ENCODE peak calls at places on chromosomes 11 and 22, in nine cellular contexts. D is heart right ventricle, W is lower lobe of right lung, E is mesenchymal stem cell, O is ovary, Z is kidney epithelial cell, T is GM23248, F is WERI-Rb-1, X is left ventricle myocardium inferior. K is an unnamed sample. For H3K27me3, the result is how much of the 10 kb centered on the place peaks cover.

GRCh38 chr11:12461516-12461915 is 84.1 kb downstream of the PARVA start:
- DNase-seq in D (no peak), W (no peak), E (no peak), O (no peak), Z (no peak), T (no peak), F (no peak), X (no peak), K (no peak)

GRCh38 chr11:47766363-47767227 is 546 bp downstream of the FNBP4 start:
- DNase-seq in D (peak), W (peak), E (peak), O (peak), Z (no peak), T (peak), F (peak), X (peak), K (no peak)

GRCh38 chr22:49760280-49760629 is 67.4 kb downstream of the BRD1 start:
- DNase-seq in D (no peak), W (no peak), E (no peak), O (no peak), Z (no peak), T (no peak), F (peak), X (peak), K (no peak)

GRCh38 chr22:46737105-46737975 is 712 bp downstream of the CERK start:
- DNase-seq in D (no peak), W (no peak), E (peak), O (peak), Z (no peak), T (peak), F (peak), X (peak), K (peak)

GRCh38 chr22:35178446-35178845 is 78.8 kb upstream of the HMGXB4 start:
- DNase-seq in D (no peak), W (no peak), E (no peak), O (no peak), Z (no peak), T (no peak), F (no peak), X (no peak), K (no peak)

GRCh38 chr11:15901046-15901445 is 455.3 kb downstream of the SOX6 start:
- DNase-seq in D (peak), W (no peak), E (no peak), O (no peak), Z (no peak), T (no peak), F (peak), X (no peak), K (no peak)

GRCh38 chr11:118277312-118277711 is 13.2 kb upstream of the MPZL2 start:
- DNase-seq in D (no peak), W (no peak), E (no peak), O (no peak), Z (peak), T (peak), F (no peak), X (no peak), K (no peak)

GRCh38 chr11:129115652-129116585 is 76.2 kb downstream of the ARHGAP32 start:
- DNase-seq in D (no peak), W (no peak), E (peak), O (no peak), Z (peak), T (peak), F (no peak), X (no peak), K (no peak)

GRCh38 chr22:49671331-49672012 is 156.2 kb downstream of the BRD1 start:
- DNase-seq in D (no peak), W (peak), E (no peak), O (no peak), Z (no peak), T (no peak), F (no peak), X (no peak), K (peak)

GRCh38 chr22:37784829-37785495 is 22.8 kb upstream of the GCAT start:
- DNase-seq in D (no peak), W (peak), E (no peak), O (no peak), Z (no peak), T (no peak), F (peak), X (no peak), K (peak)

GRCh38 chr11:47524200-47524874 is 28.6 kb downstream of the CELF1 start:
- DNase-seq in D (peak), W (no peak), E (peak), O (no peak), Z (no peak), T (peak), F (no peak), X (peak), K (peak)

GRCh38 chr11:32385998-32386397 is 49.3 kb downstream of the WT1 start:
- DNase-seq in D (peak), W (no peak), E (peak), O (peak), Z (no peak), T (peak), F (peak), X (no peak), K (peak)

GRCh38 chr22:40258463-40259046 is 80.8 kb downstream of the TNRC6B start:
- DNase-seq in D (no peak), W (no peak), E (peak), O (no peak), Z (peak), T (peak), F (no peak), X (no peak), K (no peak)
- H3K27me3 ChIP-seq in D (under half), W (under half), E (under half), O (under half), Z (under half), T (under half), F (under half), X (under half), K (under half)

DNA sequence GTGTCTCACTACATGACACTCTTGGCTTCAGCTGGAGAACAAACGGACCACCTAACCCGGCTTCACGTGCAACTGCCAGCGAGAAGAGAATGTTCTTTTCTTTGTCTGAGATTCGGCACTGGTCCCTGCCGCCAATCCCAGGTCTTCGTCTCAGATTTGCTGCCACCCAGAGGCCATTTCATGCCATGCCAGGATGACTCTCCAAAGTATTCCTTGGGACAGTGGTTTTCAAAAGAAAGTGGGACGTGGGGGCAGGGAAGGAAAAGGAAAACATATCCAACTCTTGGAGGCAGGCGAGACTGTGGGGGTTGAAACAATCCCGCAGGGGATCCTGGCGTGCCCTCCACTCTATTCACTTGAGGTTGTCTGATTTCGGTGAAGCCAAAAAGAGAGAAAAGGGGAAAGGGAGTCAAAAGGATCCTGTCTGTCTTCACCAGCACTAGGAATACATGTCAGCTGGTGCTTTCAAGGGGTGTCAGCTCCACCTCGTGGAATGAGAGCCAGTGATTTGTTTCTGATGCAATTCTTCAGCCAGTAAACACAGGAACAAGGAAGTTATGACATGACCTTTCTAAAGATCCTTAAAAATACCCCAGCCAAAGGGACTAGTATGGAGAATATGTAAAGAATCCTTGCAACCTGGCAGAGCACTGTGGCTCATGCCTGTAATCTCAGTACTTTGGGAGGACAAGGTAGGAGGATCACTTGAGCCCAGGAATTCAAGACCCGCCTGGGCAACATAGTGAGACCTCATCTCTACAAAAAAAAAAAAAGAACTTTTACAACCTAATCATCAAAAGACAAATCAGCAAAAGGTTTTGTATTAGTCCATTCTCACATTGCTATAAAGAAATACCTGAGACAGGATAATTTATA is 41.0 kb upstream of the APLNR start:
- DNase-seq in D (peak), W (peak), E (peak), O (peak), Z (no peak), T (peak), F (peak), X (peak), K (peak)
- H3K4me3 ChIP-seq in D (no peak), W (peak), E (peak), O (no peak), Z (no peak), T (peak), F (peak), X (peak), K (no peak)

GRCh38 chr11:133953571-133953970 is 3.2 kb downstream of the IGSF9B start:
- DNase-seq in D (no peak), W (no peak), E (no peak), O (no peak), Z (no peak), T (no peak), F (no peak), X (no peak), K (no peak)

GRCh38 chr11:133955945-133956421 is 785 bp downstream of the IGSF9B start:
- DNase-seq in D (no peak), W (no peak), E (no peak), O (no peak), Z (no peak), T (no peak), F (no peak), X (no peak), K (peak)

GRCh38 chr11:133956650-133957633 is at the start of gene IGSF9B:
- DNase-seq in D (peak), W (peak), E (peak), O (peak), Z (no peak), T (peak), F (peak), X (peak), K (peak)

GRCh38 chr11:133953999-133954398 is 2.8 kb downstream of the IGSF9B start:
- DNase-seq in D (no peak), W (no peak), E (no peak), O (no peak), Z (no peak), T (no peak), F (no peak), X (no peak), K (no peak)

GRCh38 chr11:133955091-133955846 is 1.5 kb downstream of the IGSF9B start:
- DNase-seq in D (peak), W (no peak), E (no peak), O (peak), Z (no peak), T (peak), F (no peak), X (peak), K (peak)
- H3K27me3 ChIP-seq in D (under half), W (half or more), E (half or more), O (under half), Z (half or more), T (under half), F (under half), X (under half), K (under half)

DNA sequence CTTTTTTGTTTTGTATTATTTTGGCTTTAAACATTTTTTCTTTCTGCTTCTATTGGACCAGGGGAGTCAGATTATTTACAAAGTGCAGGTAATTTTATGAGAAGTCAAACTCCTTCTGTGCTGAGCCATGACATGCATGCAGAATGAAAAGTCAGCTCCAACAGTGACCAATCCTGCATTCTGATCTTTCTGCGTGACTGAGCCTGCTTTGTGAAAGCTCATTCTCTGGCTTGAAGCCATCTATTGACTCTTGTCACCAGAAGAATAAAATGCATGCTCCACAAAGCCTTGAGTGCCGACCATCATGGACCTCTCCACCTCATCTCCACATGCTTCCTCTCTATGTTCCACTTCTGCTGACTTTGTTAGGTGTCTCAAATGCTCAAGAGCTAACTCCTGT is 50.2 kb downstream of the MIAT start:
- DNase-seq in D (no peak), W (no peak), E (no peak), O (no peak), Z (peak), T (no peak), F (no peak), X (no peak), K (no peak)
- H3K4me3 ChIP-seq in D (no peak), W (no peak), E (no peak), O (no peak), Z (no peak), T (no peak), F (no peak), X (no peak), K (no peak)

GRCh38 chr22:43736651-43737050 is 75.5 kb downstream of the EFCAB6 start:
- DNase-seq in D (no peak), W (no peak), E (no peak), O (no peak), Z (no peak), T (no peak), F (no peak), X (no peak), K (no peak)

GRCh38 chr22:43737150-43737828 is 74.8 kb downstream of the EFCAB6 start:
- DNase-seq in D (no peak), W (no peak), E (no peak), O (no peak), Z (no peak), T (no peak), F (no peak), X (no peak), K (no peak)

GRCh38 chr22:43731986-43732385 is 80.1 kb downstream of the EFCAB6 start:
- DNase-seq in D (no peak), W (no peak), E (no peak), O (no peak), Z (no peak), T (peak), F (no peak), X (no peak), K (no peak)

GRCh38 chr22:43734370-43735005 is 77.6 kb downstream of the EFCAB6 start:
- DNase-seq in D (no peak), W (no peak), E (no peak), O (no peak), Z (no peak), T (no peak), F (no peak), X (no peak), K (no peak)

DNA sequence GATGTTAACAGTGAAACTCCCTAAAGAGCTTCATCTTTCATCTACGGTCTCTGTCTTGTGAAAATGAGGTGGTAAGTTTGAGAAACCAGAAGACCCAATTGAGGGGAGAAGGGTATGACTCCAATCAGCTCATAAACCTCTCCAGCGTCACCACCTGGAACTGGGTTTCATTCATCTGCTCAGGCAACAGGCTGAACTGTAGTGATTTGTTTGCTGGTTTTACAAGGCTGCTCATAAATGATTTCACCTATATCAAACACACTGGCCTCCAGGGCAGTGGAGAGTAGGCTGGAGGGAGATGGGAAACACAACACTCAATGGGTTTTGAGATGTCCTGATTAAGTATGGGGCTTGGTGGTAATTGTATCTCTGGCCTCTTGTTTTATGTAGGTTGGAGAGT is 79.0 kb downstream of the EFCAB6 start:
- DNase-seq in D (no peak), W (no peak), E (no peak), O (no peak), Z (no peak), T (no peak), F (no peak), X (no peak), K (no peak)
- H3K27me3 ChIP-seq in D (under half), W (under half), E (under half), O (under half), Z (under half), T (under half), F (under half), X (under half), K (under half)

DNA sequence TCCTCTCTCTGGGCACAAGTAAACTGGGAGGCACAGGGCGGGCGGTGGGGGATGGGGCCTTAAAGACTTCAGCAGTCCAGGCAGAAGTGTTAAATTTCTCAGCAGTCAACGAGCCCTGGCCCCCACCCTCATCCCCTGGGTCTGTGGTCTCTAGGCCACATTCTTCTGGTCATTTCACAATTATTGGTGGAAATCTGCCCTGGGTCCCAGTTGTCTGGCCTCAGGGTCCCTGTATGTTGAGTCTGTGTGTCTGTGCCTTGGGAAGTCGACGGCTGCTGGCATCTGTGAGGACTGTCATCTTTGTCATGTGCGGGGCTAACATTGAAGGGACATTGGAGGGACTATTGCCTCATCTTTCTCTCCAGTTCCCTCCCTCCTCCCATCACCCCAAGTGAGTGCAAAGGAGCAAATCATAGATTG is 1.7 kb downstream of the TSPAN18 start:
- DNase-seq in D (no peak), W (no peak), E (no peak), O (no peak), Z (no peak), T (no peak), F (no peak), X (no peak), K (peak)
- H3K4me3 ChIP-seq in D (peak), W (peak), E (no peak), O (peak), Z (no peak), T (no peak), F (no peak), X (peak), K (peak)

GRCh38 chr22:43944670-43945430 is 10.4 kb upstream of the SAMM50 start:
- DNase-seq in D (no peak), W (no peak), E (no peak), O (no peak), Z (no peak), T (no peak), F (no peak), X (no peak), K (no peak)
- H3K27me3 ChIP-seq in D (under half), W (under half), E (under half), O (under half), Z (under half), T (under half), F (under half), X (under half), K (under half)

DNA sequence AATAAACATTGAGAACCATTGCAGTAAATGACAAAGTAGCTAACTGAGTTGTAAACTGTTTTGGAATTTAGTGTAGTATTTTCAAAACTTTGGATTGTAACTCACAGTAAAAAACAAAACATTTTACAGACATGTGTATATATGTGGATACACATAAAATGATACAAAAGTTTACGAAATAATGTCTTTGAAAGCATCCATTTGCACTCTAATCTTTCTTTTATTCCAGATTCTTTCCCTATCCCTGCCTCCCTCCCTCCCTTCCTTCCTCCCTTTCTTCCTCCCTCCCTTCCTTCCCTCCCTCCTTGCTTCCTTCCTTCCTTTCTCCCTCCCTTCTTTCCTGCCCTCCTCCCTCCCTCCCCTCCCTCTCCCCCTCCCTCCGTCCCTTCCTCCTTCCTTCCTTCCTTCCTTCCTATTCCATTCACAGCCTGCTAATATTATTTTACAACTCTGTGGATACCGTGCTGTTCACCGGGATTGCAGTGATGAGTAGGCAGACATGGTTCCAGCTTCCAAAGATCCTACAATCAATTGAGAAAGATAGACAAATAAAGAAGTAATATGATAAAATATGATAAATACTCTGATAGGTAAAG is 3.5 kb downstream of the RRM1 start:
- DNase-seq in D (no peak), W (no peak), E (no peak), O (no peak), Z (no peak), T (no peak), F (no peak), X (no peak), K (no peak)
- H3K4me3 ChIP-seq in D (no peak), W (no peak), E (no peak), O (no peak), Z (no peak), T (no peak), F (no peak), X (no peak), K (no peak)

DNA sequence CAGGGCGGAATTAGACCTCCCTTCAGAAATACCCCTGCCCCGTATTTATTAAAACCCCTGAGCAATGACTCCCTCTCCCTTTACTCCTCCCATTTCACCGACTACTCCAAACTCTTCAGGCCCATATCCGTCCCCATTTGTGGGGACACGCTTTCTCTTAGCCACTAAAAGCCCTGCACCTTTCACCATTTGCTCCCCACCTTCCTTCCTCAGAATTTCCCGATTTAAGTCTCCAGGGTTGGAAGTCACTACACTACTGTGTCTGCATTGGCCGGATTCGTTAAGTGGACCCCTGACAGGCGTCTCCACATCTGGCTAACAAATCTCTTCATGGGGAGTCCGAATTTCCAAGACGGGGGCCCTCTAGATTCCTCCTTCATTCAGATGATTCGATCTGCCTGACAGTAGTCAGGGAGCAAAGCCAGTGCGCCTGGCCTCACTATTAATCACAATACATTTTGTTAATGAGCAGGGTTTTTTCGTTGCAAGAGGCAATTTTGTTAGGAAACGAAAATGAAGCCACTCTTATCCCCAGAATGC is 4.5 kb downstream of the SLC17A6 start:
- DNase-seq in D (no peak), W (no peak), E (no peak), O (no peak), Z (no peak), T (no peak), F (no peak), X (no peak), K (peak)
- H3K27me3 ChIP-seq in D (half or more), W (half or more), E (half or more), O (under half), Z (half or more), T (half or more), F (under half), X (half or more), K (half or more)

K was measured in H7.